ENCODE peak calls at places on chromosomes 5 and 9, in five cellular contexts. G, E, T, C and V are unnamed samples.

GRCh38 chr9:34179528-34180138 is 790 bp downstream of the UBAP1 start:
- DNase-seq in G (peak; percentile 80), E (no peak), T (no peak), C (no peak), V (peak; percentile 63)

GRCh38 chr9:96116275-96117051 is 185.5 kb downstream of the HSD17B3 start:
- DNase-seq in G (no peak), E (no peak), T (no peak), C (no peak), V (peak; percentile 36)

GRCh38 chr5:95932941-95933340 is 28.7 kb downstream of the ELL2 start:
- DNase-seq in G (no peak), E (no peak), T (no peak), C (no peak), V (no peak)

GRCh38 chr5:89480406-89481007 is 597.5 kb upstream of the MEF2C start:
- DNase-seq in G (peak; percentile 15), E (no peak), T (no peak), C (no peak), V (no peak)

GRCh38 chr5:87302061-87302460 is 34.4 kb downstream of the RASA1 start:
- DNase-seq in G (peak; percentile 29), E (no peak), T (no peak), C (no peak), V (no peak)

GRCh38 chr5:138177936-138178515 is 404 bp downstream of the BRD8 start:
- DNase-seq in G (peak; percentile 23), E (no peak), T (peak; percentile 29), C (peak; percentile 6), V (peak; percentile 74)

GRCh38 chr5:54337523-54337922 is 27.1 kb upstream of the ARL15 start:
- DNase-seq in G (no peak), E (no peak), T (no peak), C (no peak), V (no peak)

GRCh38 chr5:72767289-72768010 is 49.0 kb upstream of the TNPO1 start:
- DNase-seq in G (no peak), E (no peak), T (no peak), C (no peak), V (no peak)

GRCh38 chr5:75512383-75513074 is 838 bp downstream of the POLK start:
- DNase-seq in G (no peak), E (no peak), T (no peak), C (no peak), V (no peak)

GRCh38 chr5:107381189-107381856 is 289.4 kb downstream of the EFNA5 start:
- DNase-seq in G (peak; percentile 26), E (no peak), T (no peak), C (no peak), V (no peak)

GRCh38 chr5:132254321-132254977 is 3.0 kb upstream of the PDLIM4 start:
- DNase-seq in G (peak; percentile 59), E (no peak), T (peak; percentile 83), C (no peak), V (no peak)

GRCh38 chr9:120531683-120532300 is 48.2 kb downstream of the CDK5RAP2 start:
- DNase-seq in G (peak; percentile 36), E (peak; percentile 46), T (no peak), C (no peak), V (peak; percentile 27)

GRCh38 chr5:150642567-150642927 is 2.1 kb downstream of the SYNPO start:
- DNase-seq in G (peak; percentile 92), E (peak; percentile 85), T (peak; percentile 89), C (no peak), V (peak; percentile 57)
- H3K4me3 ChIP-seq in G (no peak overlapping the region), E (no peak overlapping the region), T (peak overlapping the region; percentile 9), C (no peak overlapping the region), V (no peak overlapping the region)

GRCh38 chr5:144594919-144595318 is 424.2 kb downstream of the KCTD16 start:
- DNase-seq in G (no peak), E (no peak), T (no peak), C (no peak), V (no peak)

GRCh38 chr5:144596517-144596916 is 425.8 kb downstream of the KCTD16 start:
- DNase-seq in G (no peak), E (no peak), T (no peak), C (no peak), V (no peak)

GRCh38 chr5:144598451-144599068 is 427.9 kb downstream of the KCTD16 start:
- DNase-seq in G (no peak), E (no peak), T (peak; percentile 24), C (no peak), V (no peak)
- H3K4me3 ChIP-seq in G (peak overlapping the region; percentile 13), E (no peak overlapping the region), T (no peak overlapping the region), C (no peak overlapping the region), V (no peak overlapping the region)

GRCh38 chr5:136164226-136164625 is 28.7 kb downstream of the SMIM32 start:
- DNase-seq in G (no peak), E (no peak), T (no peak), C (no peak), V (no peak)
- H3K4me3 ChIP-seq in G (no peak overlapping the region), E (no peak overlapping the region), T (no peak overlapping the region), C (no peak overlapping the region), V (no peak overlapping the region)

DNA sequence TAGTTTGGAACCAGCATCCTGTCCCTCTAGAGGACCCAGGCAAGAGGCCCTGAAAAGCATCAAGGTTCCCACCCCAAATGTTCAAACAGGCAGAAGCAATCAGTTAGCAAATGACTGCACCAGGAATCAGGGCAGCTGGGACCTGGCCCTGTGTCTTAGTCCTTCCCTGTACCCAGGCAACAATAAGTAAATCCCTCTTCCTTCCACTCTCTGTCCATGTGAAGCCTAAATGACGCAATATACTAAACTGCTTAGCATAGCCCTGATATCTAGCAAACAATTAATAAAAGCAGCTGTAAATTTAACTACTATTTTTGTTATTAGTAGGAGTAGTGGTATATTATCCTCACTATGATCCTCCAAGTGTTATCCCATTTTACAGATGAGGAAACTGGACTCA is 13.1 kb upstream of the ADRA1B start:
- DNase-seq in G (no peak), E (no peak), T (no peak), C (no peak), V (no peak)
- H3K4me3 ChIP-seq in G (no peak overlapping the region), E (no peak overlapping the region), T (no peak overlapping the region), C (no peak overlapping the region), V (no peak overlapping the region)

DNA sequence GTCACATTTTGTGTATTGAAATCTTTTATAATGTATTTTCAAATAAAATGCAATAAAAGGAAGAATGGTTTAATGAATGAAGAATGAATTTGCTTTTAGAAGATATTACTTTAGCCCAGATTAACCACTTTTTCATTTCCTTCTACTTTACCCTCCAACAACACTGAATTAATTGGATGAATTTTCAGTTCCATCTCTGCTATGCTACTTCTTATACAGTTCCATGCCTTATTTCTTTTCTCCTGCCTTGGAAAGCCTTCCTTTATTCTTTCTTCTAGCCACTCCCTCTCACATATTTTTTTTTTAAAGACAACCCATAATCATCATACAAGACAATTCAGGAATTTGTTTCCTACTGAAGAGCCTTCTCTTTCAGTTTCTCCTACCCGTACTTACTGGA is 296.6 kb upstream of the TNC start:
- DNase-seq in G (no peak), E (no peak), T (no peak), C (no peak), V (no peak)
- H3K4me3 ChIP-seq in G (no peak overlapping the region), E (no peak overlapping the region), T (no peak overlapping the region), C (no peak overlapping the region), V (no peak overlapping the region)